ENCODE peak calls at places on chromosome 17, in seven cellular contexts. R, N, E, O, Y, C and P are unnamed samples.

GRCh38 chr17:77266891-77267341 is 126.1 kb downstream of the SEC14L1 start:
- DNase-seq in R (no peak), N (no peak), E (no peak), O (no peak), Y (no peak), C (no peak), P (peak)

GRCh38 chr17:32608267-32608666 is 121.5 kb downstream of the CDK5R1 start:
- DNase-seq in R (no peak), N (no peak), E (no peak), O (no peak), Y (no peak), C (no peak), P (no peak)

GRCh38 chr17:956905-957304 is 22.7 kb downstream of the NXN start:
- DNase-seq in R (no peak), N (peak), E (no peak), O (no peak), Y (no peak), C (no peak), P (no peak)

GRCh38 chr17:81918762-81919545 is 978 bp upstream of the SIRT7 start:
- DNase-seq in R (no peak), N (no peak), E (no peak), O (no peak), Y (no peak), C (no peak), P (peak)

GRCh38 chr17:14091367-14091766 is 22.1 kb downstream of the COX10 start:
- DNase-seq in R (no peak), N (peak), E (no peak), O (no peak), Y (no peak), C (no peak), P (no peak)

GRCh38 chr17:78993981-78994671 is 14.4 kb upstream of the LGALS3BP start:
- DNase-seq in R (no peak), N (no peak), E (no peak), O (no peak), Y (no peak), C (no peak), P (no peak)

GRCh38 chr17:31825961-31826691 is 32.9 kb downstream of the COPRS start:
- DNase-seq in R (no peak), N (peak), E (no peak), O (peak), Y (no peak), C (no peak), P (no peak)

GRCh38 chr17:67223924-67224323 is 21.1 kb downstream of the HELZ start:
- DNase-seq in R (no peak), N (no peak), E (peak), O (no peak), Y (no peak), C (no peak), P (no peak)

GRCh38 chr17:77320046-77320445 is 179.3 kb downstream of the SEC14L1 start:
- DNase-seq in R (no peak), N (peak), E (no peak), O (peak), Y (no peak), C (no peak), P (peak)

GRCh38 chr17:71107136-71107535 is 937.8 kb downstream of the KCNJ2 start:
- DNase-seq in R (no peak), N (no peak), E (no peak), O (no peak), Y (no peak), C (no peak), P (no peak)